ENCODE peak calls at places on chromosome 20, in four cellular contexts. One of them, this sample, is unnamed.

GRCh38 chr20:4813076-4813838 is 91.5 kb downstream of the PRND start:
- DNase-seq in ovary: peak; percentile 30
- DNase-seq in IMR-90: no peak
- DNase-seq in adrenal gland: no peak
- DNase-seq in this sample: no peak

GRCh38 chr20:57377350-57377749 is 13.8 kb upstream of the RBM38 start:
- DNase-seq in ovary: no peak
- DNase-seq in IMR-90: no peak
- DNase-seq in adrenal gland: no peak
- DNase-seq in this sample: no peak

GRCh38 chr20:47204008-47204745 is 152.3 kb downstream of the ZMYND8 start:
- DNase-seq in ovary: no peak
- DNase-seq in IMR-90: peak; percentile 87
- DNase-seq in adrenal gland: no peak
- DNase-seq in this sample: no peak

GRCh38 chr20:5513975-5514516 is 197.3 kb upstream of the PROKR2 start:
- DNase-seq in ovary: no peak
- DNase-seq in IMR-90: peak; percentile 49
- DNase-seq in adrenal gland: no peak
- DNase-seq in this sample: no peak

GRCh38 chr20:21702553-21703467 is 2.7 kb upstream of the PAX1 start:
- DNase-seq in ovary: no peak
- DNase-seq in IMR-90: peak; percentile 3
- DNase-seq in adrenal gland: peak; percentile 26
- DNase-seq in this sample: peak; percentile 60

GRCh38 chr20:41958391-41958790 is 340.2 kb upstream of the CHD6 start:
- DNase-seq in ovary: no peak
- DNase-seq in IMR-90: no peak
- DNase-seq in adrenal gland: no peak
- DNase-seq in this sample: no peak

GRCh38 chr20:48489656-48490055 is 338.1 kb downstream of the PREX1 start:
- DNase-seq in ovary: no peak
- DNase-seq in IMR-90: no peak
- DNase-seq in adrenal gland: no peak
- DNase-seq in this sample: no peak

GRCh38 chr20:54172856-54173652 is 732 bp downstream of the CYP24A1 start:
- DNase-seq in ovary: no peak
- DNase-seq in IMR-90: no peak
- DNase-seq in adrenal gland: no peak
- DNase-seq in this sample: peak; percentile 14

GRCh38 chr20:25296094-25297093 is 48.5 kb downstream of the PYGB start:
- DNase-seq in ovary: no peak
- DNase-seq in IMR-90: peak; percentile 24
- DNase-seq in adrenal gland: no peak
- DNase-seq in this sample: no peak

GRCh38 chr20:4726710-4727391 is 5.1 kb downstream of the PRND start:
- DNase-seq in ovary: no peak
- DNase-seq in IMR-90: peak; percentile 82
- DNase-seq in adrenal gland: peak; percentile 31
- DNase-seq in this sample: peak; percentile 17

GRCh38 chr20:25046736-25047666 is 10.9 kb downstream of the ACSS1 start:
- DNase-seq in ovary: no peak
- DNase-seq in IMR-90: no peak
- DNase-seq in adrenal gland: peak; percentile 5
- DNase-seq in this sample: peak; percentile 5

GRCh38 chr20:53642196-53643030 is 48.8 kb upstream of the ZNF217 start:
- DNase-seq in ovary: no peak
- DNase-seq in IMR-90: peak; percentile 50
- DNase-seq in adrenal gland: peak; percentile 67
- DNase-seq in this sample: peak; percentile 93

GRCh38 chr20:38094373-38094775 is 60.8 kb downstream of the RPRD1B start:
- DNase-seq in ovary: no peak
- DNase-seq in IMR-90: peak; percentile 85
- DNase-seq in adrenal gland: peak; percentile 86
- DNase-seq in this sample: peak; percentile 24

GRCh38 chr20:50434653-50435396 is 75.4 kb upstream of the PTPN1 start:
- DNase-seq in ovary: no peak
- DNase-seq in IMR-90: peak; percentile 86
- DNase-seq in adrenal gland: no peak
- DNase-seq in this sample: no peak

GRCh38 chr20:57066126-57066900 is 200.1 kb downstream of the BMP7 start:
- DNase-seq in ovary: no peak
- DNase-seq in IMR-90: no peak
- DNase-seq in adrenal gland: no peak
- DNase-seq in this sample: no peak

GRCh38 chr20:45685896-45686295 is 15.9 kb upstream of the WFDC11 start:
- DNase-seq in ovary: no peak
- DNase-seq in IMR-90: no peak
- DNase-seq in adrenal gland: no peak
- DNase-seq in this sample: no peak
- TF ChIP-seq CTCF in ovary: no peak
- TF ChIP-seq CTCF in IMR-90: peak; percentile 1
- TF ChIP-seq CTCF in adrenal gland: no peak
- TF ChIP-seq CTCF in this sample: no peak

GRCh38 chr20:59006167-59006863 is 739 bp downstream of the CTSZ start:
- DNase-seq in ovary: no peak
- DNase-seq in IMR-90: no peak
- DNase-seq in adrenal gland: no peak
- DNase-seq in this sample: peak; percentile 29
- TF ChIP-seq POLR2A in ovary: no peak
- TF ChIP-seq POLR2A in IMR-90: no peak
- TF ChIP-seq POLR2A in adrenal gland: no peak
- TF ChIP-seq POLR2A in this sample: no peak

GRCh38 chr20:59772373-59772705 is 161.1 kb downstream of the SYCP2 start:
- DNase-seq in ovary: no peak
- DNase-seq in IMR-90: no peak
- DNase-seq in adrenal gland: no peak
- DNase-seq in this sample: no peak

GRCh38 chr20:59771506-59772372 is 161.7 kb downstream of the SYCP2 start:
- DNase-seq in ovary: no peak
- DNase-seq in IMR-90: no peak
- DNase-seq in adrenal gland: no peak
- DNase-seq in this sample: peak; percentile 33

GRCh38 chr20:59770851-59771250 is 162.6 kb downstream of the SYCP2 start:
- DNase-seq in ovary: no peak
- DNase-seq in IMR-90: no peak
- DNase-seq in adrenal gland: no peak
- DNase-seq in this sample: no peak

GRCh38 chr20:59767656-59768055 is 163.3 kb downstream of the PHACTR3 start:
- DNase-seq in ovary: no peak
- DNase-seq in IMR-90: no peak
- DNase-seq in adrenal gland: no peak
- DNase-seq in this sample: no peak

DNA sequence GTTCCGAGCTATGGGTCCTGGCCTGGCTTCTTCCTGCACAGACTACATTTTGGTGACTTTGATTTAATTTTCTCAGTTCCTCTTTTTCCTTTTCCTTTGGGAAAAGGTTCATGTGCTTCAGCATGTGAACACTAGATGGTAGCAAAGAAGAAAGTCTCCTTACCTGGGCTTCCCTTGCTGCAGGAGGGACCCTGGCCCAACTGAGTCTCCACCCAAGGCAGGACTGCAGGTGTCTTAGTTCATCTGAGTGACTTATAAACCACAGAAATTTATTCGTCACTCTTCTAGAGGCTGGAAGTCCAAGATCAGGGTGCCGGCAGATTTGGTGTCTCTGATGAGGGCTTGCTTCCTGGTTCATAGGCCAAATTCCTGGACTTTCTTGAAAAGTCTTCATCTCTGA is 163.2 kb downstream of the SYCP2 start:
- DNase-seq in ovary: no peak
- DNase-seq in IMR-90: no peak
- DNase-seq in adrenal gland: no peak
- DNase-seq in this sample: no peak
- TF ChIP-seq CTCF in ovary: no peak
- TF ChIP-seq CTCF in IMR-90: no peak
- TF ChIP-seq CTCF in adrenal gland: no peak
- TF ChIP-seq CTCF in this sample: no peak

DNA sequence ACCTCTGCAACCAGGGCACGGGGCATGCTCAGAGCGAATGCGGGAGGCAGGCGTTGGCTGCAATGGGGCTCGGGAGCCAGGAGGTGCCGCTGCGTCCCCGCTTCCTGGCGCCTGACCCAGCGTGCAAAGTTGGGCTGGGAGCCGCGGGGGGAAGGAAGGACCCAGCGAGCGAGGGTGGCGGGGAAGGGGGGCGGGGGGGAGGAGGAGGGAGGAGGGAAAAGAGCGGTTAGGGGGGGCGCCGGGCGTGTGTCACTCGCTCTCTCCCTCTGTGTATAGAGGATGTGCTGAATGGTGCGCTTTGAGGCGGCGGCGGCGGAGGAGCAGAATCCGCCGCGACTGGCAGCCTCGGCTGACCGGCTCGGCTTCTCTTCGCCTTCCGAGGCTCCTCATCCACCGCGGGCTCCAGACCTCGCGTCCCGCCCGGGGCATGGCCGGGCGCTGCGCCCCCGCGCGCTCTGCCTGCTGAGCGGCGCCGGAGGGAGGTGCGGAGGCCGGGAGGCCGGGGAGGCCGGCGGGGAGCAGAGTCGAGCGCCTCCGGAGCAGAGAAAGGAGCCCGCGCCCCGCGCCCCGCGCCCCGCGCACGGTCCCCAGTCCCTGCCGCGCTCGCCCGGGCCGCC is at the start of gene PLCB1:
- DNase-seq in ovary: peak; percentile 87
- DNase-seq in IMR-90: peak; percentile 78
- DNase-seq in adrenal gland: peak; percentile 92
- DNase-seq in this sample: peak; percentile 91
- TF ChIP-seq POLR2A in ovary: no peak
- TF ChIP-seq POLR2A in IMR-90: no peak
- TF ChIP-seq POLR2A in adrenal gland: no peak
- TF ChIP-seq POLR2A in this sample: no peak

GRCh38 chr20:20174089-20174835 is 121.9 kb downstream of the CFAP61 start:
- DNase-seq in ovary: no peak
- DNase-seq in IMR-90: no peak
- DNase-seq in adrenal gland: no peak
- DNase-seq in this sample: no peak
- TF ChIP-seq CTCF in ovary: no peak
- TF ChIP-seq CTCF in IMR-90: no peak
- TF ChIP-seq CTCF in adrenal gland: no peak
- TF ChIP-seq CTCF in this sample: no peak

GRCh38 chr20:63284981-63285524 is 7.9 kb upstream of the COL20A1 start:
- DNase-seq in ovary: no peak
- DNase-seq in IMR-90: no peak
- DNase-seq in adrenal gland: no peak
- DNase-seq in this sample: no peak

GRCh38 chr20:63284083-63284440 is 8.9 kb upstream of the COL20A1 start:
- DNase-seq in ovary: no peak
- DNase-seq in IMR-90: no peak
- DNase-seq in adrenal gland: no peak
- DNase-seq in this sample: no peak

GRCh38 chr20:63284544-63284949 is 8.4 kb upstream of the COL20A1 start:
- DNase-seq in ovary: no peak
- DNase-seq in IMR-90: no peak
- DNase-seq in adrenal gland: no peak
- DNase-seq in this sample: no peak

GRCh38 chr20:63282946-63283345 is 10.0 kb upstream of the COL20A1 start:
- DNase-seq in ovary: no peak
- DNase-seq in IMR-90: no peak
- DNase-seq in adrenal gland: no peak
- DNase-seq in this sample: no peak

GRCh38 chr20:63283397-63284082 is 9.4 kb upstream of the COL20A1 start:
- DNase-seq in ovary: no peak
- DNase-seq in IMR-90: no peak
- DNase-seq in adrenal gland: no peak
- DNase-seq in this sample: no peak
- TF ChIP-seq POLR2A in ovary: no peak
- TF ChIP-seq POLR2A in IMR-90: no peak
- TF ChIP-seq POLR2A in adrenal gland: no peak
- TF ChIP-seq POLR2A in this sample: no peak

GRCh38 chr20:34008477-34008876 is 14.8 kb downstream of the RALY start:
- DNase-seq in ovary: no peak
- DNase-seq in IMR-90: no peak
- DNase-seq in adrenal gland: no peak
- DNase-seq in this sample: no peak

GRCh38 chr20:34001378-34001777 is 7.7 kb downstream of the RALY start:
- DNase-seq in ovary: no peak
- DNase-seq in IMR-90: peak; percentile 61
- DNase-seq in adrenal gland: no peak
- DNase-seq in this sample: no peak

GRCh38 chr20:34010405-34010895 is 16.7 kb downstream of the RALY start:
- DNase-seq in ovary: no peak
- DNase-seq in IMR-90: no peak
- DNase-seq in adrenal gland: no peak
- DNase-seq in this sample: no peak

GRCh38 chr20:34004227-34004626 is 10.5 kb downstream of the RALY start:
- DNase-seq in ovary: no peak
- DNase-seq in IMR-90: no peak
- DNase-seq in adrenal gland: no peak
- DNase-seq in this sample: no peak

GRCh38 chr20:34004790-34005457 is 11.2 kb downstream of the RALY start:
- DNase-seq in ovary: no peak
- DNase-seq in IMR-90: no peak
- DNase-seq in adrenal gland: no peak
- DNase-seq in this sample: no peak
- TF ChIP-seq CTCF in ovary: no peak
- TF ChIP-seq CTCF in IMR-90: no peak
- TF ChIP-seq CTCF in adrenal gland: no peak
- TF ChIP-seq CTCF in this sample: no peak

DNA sequence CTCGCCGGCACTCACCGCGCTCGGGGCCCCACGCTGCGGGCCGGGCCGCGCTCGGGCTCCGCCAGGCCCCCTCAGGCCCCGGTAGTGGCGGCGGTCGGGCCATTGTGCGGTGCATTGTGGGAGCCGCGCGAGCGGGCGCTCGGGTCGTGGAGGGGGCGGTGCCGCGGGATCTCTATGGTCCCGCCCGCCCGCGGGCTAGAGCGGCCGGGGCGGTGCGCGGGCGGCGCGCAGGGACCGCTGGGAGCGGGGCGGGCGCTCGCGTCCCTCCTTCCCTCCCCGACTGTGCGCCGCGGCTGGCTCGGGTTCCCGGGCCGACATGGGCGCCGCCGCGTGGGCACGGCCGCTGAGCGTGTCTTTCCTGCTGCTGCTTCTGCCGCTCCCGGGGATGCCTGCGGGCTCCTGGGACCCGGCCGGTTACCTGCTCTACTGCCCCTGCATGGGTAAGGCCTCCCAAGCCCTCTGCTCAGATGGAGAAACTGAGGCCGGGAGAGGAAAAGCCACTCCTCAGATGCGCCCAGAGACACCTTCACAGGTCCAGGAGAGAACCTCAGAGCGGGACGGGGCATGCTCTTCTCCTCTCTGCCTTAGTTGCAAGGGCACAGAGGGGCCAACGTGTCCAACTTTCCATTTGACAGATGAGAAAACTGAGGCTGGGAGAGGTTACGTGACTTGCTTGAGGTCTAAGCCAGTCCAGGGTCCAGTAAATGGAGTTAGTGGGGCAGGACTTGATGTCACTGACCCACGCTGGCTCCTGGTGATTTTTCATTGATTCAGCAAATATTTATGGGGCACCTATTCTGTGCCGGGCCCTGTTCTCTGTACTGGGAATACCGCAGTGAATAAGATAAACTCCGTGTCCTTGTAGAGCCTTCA is at the start of the genes PLAGL2 and POFUT1:
- DNase-seq in ovary: peak; percentile 88
- DNase-seq in IMR-90: peak; percentile 82
- DNase-seq in adrenal gland: peak; percentile 81
- DNase-seq in this sample: peak; percentile 89
- TF ChIP-seq POLR2A in ovary: peak; percentile 30
- TF ChIP-seq POLR2A in IMR-90: peak; percentile 80
- TF ChIP-seq POLR2A in adrenal gland: peak; percentile 69
- TF ChIP-seq POLR2A in this sample: peak; percentile 83